ENCODE peak calls at places on chromosomes 13 and 19, in seven cellular contexts. S is body of pancreas; Z is AG04449; Y is stimulated activated CD8-positive, alpha-beta memory T cell treated with anti-CD3 and anti-CD28 coated beads, Interleukin-4, amount 100 ng/mL, for 24 hours; K is nephron progenitor cell; O is foreskin keratinocyte; A is NCI-H460. R is an unnamed sample.

GRCh38 chr13:29581666-29582065 is 13.8 kb downstream of the SLC7A1 start:
- DNase-seq in Y (no peak), S (no peak), Z (no peak), A (no peak), O (no peak), K (no peak), R (no peak)

GRCh38 chr13:27043013-27043412 is 128.6 kb downstream of the USP12 start:
- DNase-seq in O (peak; percentile 70), Y (no peak), Z (peak; percentile 89), S (no peak), K (no peak), A (peak; percentile 72), R (peak; percentile 69)

GRCh38 chr13:112711528-112712265 is 21.9 kb downstream of the ATP11A start:
- DNase-seq in O (peak; percentile 93), Z (peak; percentile 84), Y (no peak), K (peak; percentile 45), A (peak; percentile 52), S (peak; percentile 61), R (no peak)

GRCh38 chr13:92313382-92313781 is 913.2 kb upstream of the GPC6 start:
- DNase-seq in O (no peak), S (no peak), K (no peak), Z (no peak), Y (no peak), A (no peak), R (no peak)

GRCh38 chr13:37453246-37453645 is 145.3 kb downstream of the POSTN start:
- DNase-seq in Z (no peak), A (no peak), S (no peak), O (no peak), K (no peak), Y (no peak), R (no peak)

GRCh38 chr13:41408061-41408460 is 49.3 kb upstream of the RGCC start:
- DNase-seq in O (no peak), S (no peak), K (no peak), Z (no peak), Y (no peak), A (no peak), R (no peak)

GRCh38 chr13:39656325-39656677 is 839 bp downstream of the COG6 start:
- DNase-seq in A (no peak), K (no peak), O (peak; percentile 10), Y (no peak), Z (no peak), S (no peak), R (no peak)

GRCh38 chr13:66703597-66703996 is 526.5 kb downstream of the PCDH9 start:
- DNase-seq in A (no peak), S (no peak), Z (no peak), Y (no peak), K (peak; percentile 10), O (no peak), R (no peak)

GRCh38 chr19:2728783-2729387 is 7.7 kb upstream of the DIRAS1 start:
- DNase-seq in K (no peak), Y (no peak), S (no peak), Z (no peak), A (no peak), O (no peak), R (no peak)

GRCh38 chr13:113486698-113487097 is 3.8 kb downstream of the DCUN1D2 start:
- DNase-seq in Y (no peak), S (no peak), K (no peak), O (no peak), Z (no peak), A (no peak), R (no peak)

GRCh38 chr13:51684076-51684475 is 99.8 kb downstream of the WDFY2 start:
- DNase-seq in Z (no peak), S (no peak), Y (no peak), O (no peak), A (no peak), K (no peak), R (no peak)

GRCh38 chr19:39546599-39546998 is 6.6 kb upstream of the EID2 start:
- DNase-seq in O (no peak), S (no peak), Z (no peak), K (no peak), Y (no peak), A (no peak), R (no peak)

GRCh38 chr13:44649118-44649455 is 73.0 kb upstream of the TSC22D1 start:
- DNase-seq in K (peak; percentile 11), Y (peak; percentile 4), A (no peak), O (no peak), Z (no peak), S (no peak), R (no peak)

GRCh38 chr13:99353836-99354235 is 46.6 kb upstream of the GPR183 start:
- DNase-seq in S (no peak), O (no peak), Y (no peak), A (no peak), K (no peak), Z (no peak), R (no peak)

R was measured in hypothalamus.